ENCODE peak calls at places on chromosomes 1 and 21, in four cellular contexts. One of them, this sample, is unnamed.

GRCh38 chr21:38351961-38352521 is 95.2 kb downstream of the KCNJ15 start:
- DNase-seq in thoracic aorta: no peak
- DNase-seq in prostate gland: no peak
- DNase-seq in SK-N-SH: no peak
- DNase-seq in this sample: peak; percentile 61

GRCh38 chr21:35599164-35599563 is 461.2 kb downstream of the SETD4 start:
- DNase-seq in thoracic aorta: no peak
- DNase-seq in prostate gland: no peak
- DNase-seq in SK-N-SH: no peak
- DNase-seq in this sample: no peak

GRCh38 chr1:15571266-15571665 is 13.6 kb downstream of the AGMAT start:
- DNase-seq in thoracic aorta: no peak
- DNase-seq in prostate gland: no peak
- DNase-seq in SK-N-SH: no peak
- DNase-seq in this sample: no peak

GRCh38 chr1:87826639-87827345 is 498.1 kb downstream of the LMO4 start:
- DNase-seq in thoracic aorta: no peak
- DNase-seq in prostate gland: no peak
- DNase-seq in SK-N-SH: peak; percentile 7
- DNase-seq in this sample: peak; percentile 97

GRCh38 chr1:20494609-20495311 is 8.8 kb upstream of the CAMK2N1 start:
- DNase-seq in thoracic aorta: no peak
- DNase-seq in prostate gland: no peak
- DNase-seq in SK-N-SH: no peak
- DNase-seq in this sample: peak; percentile 73

GRCh38 chr1:110610741-110611286 is 4.7 kb upstream of the KCNA2 start:
- DNase-seq in thoracic aorta: no peak
- DNase-seq in prostate gland: no peak
- DNase-seq in SK-N-SH: no peak
- DNase-seq in this sample: no peak

GRCh38 chr1:149936076-149936991 is at the start of gene MTMR11:
- DNase-seq in thoracic aorta: no peak
- DNase-seq in prostate gland: peak; percentile 32
- DNase-seq in SK-N-SH: no peak
- DNase-seq in this sample: peak; percentile 50

GRCh38 chr1:30195424-30196134 is 527.8 kb downstream of the MATN1 start:
- DNase-seq in thoracic aorta: no peak
- DNase-seq in prostate gland: no peak
- DNase-seq in SK-N-SH: no peak
- DNase-seq in this sample: no peak

GRCh38 chr1:207892764-207893163 is 18.2 kb downstream of the CD34 start:
- DNase-seq in thoracic aorta: no peak
- DNase-seq in prostate gland: no peak
- DNase-seq in SK-N-SH: no peak
- DNase-seq in this sample: no peak

GRCh38 chr1:153774036-153774435 is 1.2 kb upstream of the SLC27A3 start:
- DNase-seq in thoracic aorta: no peak
- DNase-seq in prostate gland: no peak
- DNase-seq in SK-N-SH: no peak
- DNase-seq in this sample: no peak

GRCh38 chr1:220235462-220235861 is 36.8 kb downstream of the RAB3GAP2 start:
- DNase-seq in thoracic aorta: no peak
- DNase-seq in prostate gland: no peak
- DNase-seq in SK-N-SH: no peak
- DNase-seq in this sample: no peak

GRCh38 chr1:25487628-25488027 is 55.8 kb upstream of the LDLRAP1 start:
- DNase-seq in thoracic aorta: no peak
- DNase-seq in prostate gland: no peak
- DNase-seq in SK-N-SH: peak; percentile 37
- DNase-seq in this sample: no peak

GRCh38 chr1:78104322-78104721 is 58.6 kb downstream of the GIPC2 start:
- DNase-seq in thoracic aorta: no peak
- DNase-seq in prostate gland: no peak
- DNase-seq in SK-N-SH: no peak
- DNase-seq in this sample: no peak

GRCh38 chr1:238060046-238060445 is 169.3 kb upstream of the ZP4 start:
- DNase-seq in thoracic aorta: no peak
- DNase-seq in prostate gland: no peak
- DNase-seq in SK-N-SH: no peak
- DNase-seq in this sample: no peak

GRCh38 chr1:248886237-248886895 is 19.7 kb upstream of the PGBD2 start:
- DNase-seq in thoracic aorta: no peak
- DNase-seq in prostate gland: no peak
- DNase-seq in SK-N-SH: no peak
- DNase-seq in this sample: peak; percentile 32

GRCh38 chr1:6962956-6963915 is 178.0 kb downstream of the CAMTA1 start:
- DNase-seq in thoracic aorta: no peak
- DNase-seq in prostate gland: no peak
- DNase-seq in SK-N-SH: peak; percentile 69
- DNase-seq in this sample: peak; percentile 11

GRCh38 chr1:187001198-187001904 is 172.6 kb downstream of the PLA2G4A start:
- DNase-seq in thoracic aorta: no peak
- DNase-seq in prostate gland: no peak
- DNase-seq in SK-N-SH: no peak
- DNase-seq in this sample: peak; percentile 96

GRCh38 chr1:84174051-84174556 is 30.0 kb downstream of the PRKACB start:
- DNase-seq in thoracic aorta: no peak
- DNase-seq in prostate gland: no peak
- DNase-seq in SK-N-SH: no peak
- DNase-seq in this sample: peak; percentile 73

GRCh38 chr1:205481629-205482071 is 22.8 kb upstream of the CDK18 start:
- DNase-seq in thoracic aorta: no peak
- DNase-seq in prostate gland: no peak
- DNase-seq in SK-N-SH: no peak
- DNase-seq in this sample: no peak

GRCh38 chr1:61273861-61274260 is 191.5 kb downstream of the NFIA start:
- DNase-seq in thoracic aorta: no peak
- DNase-seq in prostate gland: no peak
- DNase-seq in SK-N-SH: no peak
- DNase-seq in this sample: no peak

DNA sequence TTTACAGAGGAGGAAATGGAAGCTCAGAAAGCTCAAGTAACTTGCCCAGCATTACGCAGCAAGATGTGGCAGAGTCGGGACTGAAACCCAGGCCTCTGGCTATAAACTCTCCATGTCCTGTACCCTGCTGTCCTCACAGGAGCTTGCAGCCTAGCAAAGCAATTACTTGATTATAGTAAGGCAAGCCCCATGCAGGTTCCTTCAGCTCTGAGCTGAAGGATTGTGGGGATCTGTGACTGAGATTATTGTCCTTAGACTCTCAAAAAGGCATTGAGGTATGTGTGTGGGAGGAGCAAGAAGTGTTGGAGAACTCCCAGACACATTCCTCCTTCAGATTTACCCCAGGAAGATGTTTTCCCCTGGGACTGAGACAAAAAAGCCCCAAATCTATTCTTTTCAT is 124.0 kb upstream of the SPATA6 start:
- DNase-seq in thoracic aorta: no peak
- DNase-seq in prostate gland: no peak
- DNase-seq in SK-N-SH: no peak
- DNase-seq in this sample: peak; percentile 23
- H3K4me3 ChIP-seq in thoracic aorta: no peak overlapping the region
- H3K4me3 ChIP-seq in prostate gland: no peak overlapping the region
- H3K4me3 ChIP-seq in SK-N-SH: no peak overlapping the region
- H3K4me3 ChIP-seq in this sample: no peak overlapping the region

GRCh38 chr1:218996362-218996761 is 177.3 kb upstream of the LYPLAL1 start:
- DNase-seq in thoracic aorta: no peak
- DNase-seq in prostate gland: no peak
- DNase-seq in SK-N-SH: no peak
- DNase-seq in this sample: peak; percentile 23
- TF ChIP-seq CTCF in thoracic aorta: no peak
- TF ChIP-seq CTCF in prostate gland: no peak
- TF ChIP-seq CTCF in SK-N-SH: peak; percentile 38
- TF ChIP-seq CTCF in this sample: peak; percentile 38

GRCh38 chr1:38817267-38817957 is 42.2 kb downstream of the RRAGC start:
- DNase-seq in thoracic aorta: no peak
- DNase-seq in prostate gland: no peak
- DNase-seq in SK-N-SH: no peak
- DNase-seq in this sample: no peak
- H3K4me3 ChIP-seq in thoracic aorta: no peak overlapping the region
- H3K4me3 ChIP-seq in prostate gland: no peak overlapping the region
- H3K4me3 ChIP-seq in SK-N-SH: no peak overlapping the region
- H3K4me3 ChIP-seq in this sample: no peak overlapping the region

GRCh38 chr21:27759091-27759659 is 792.3 kb upstream of the ADAMTS5 start:
- DNase-seq in thoracic aorta: no peak
- DNase-seq in prostate gland: no peak
- DNase-seq in SK-N-SH: no peak
- DNase-seq in this sample: no peak
- TF ChIP-seq CTCF in thoracic aorta: no peak
- TF ChIP-seq CTCF in prostate gland: peak; percentile 43
- TF ChIP-seq CTCF in SK-N-SH: peak; percentile 20
- TF ChIP-seq CTCF in this sample: peak; percentile 47

DNA sequence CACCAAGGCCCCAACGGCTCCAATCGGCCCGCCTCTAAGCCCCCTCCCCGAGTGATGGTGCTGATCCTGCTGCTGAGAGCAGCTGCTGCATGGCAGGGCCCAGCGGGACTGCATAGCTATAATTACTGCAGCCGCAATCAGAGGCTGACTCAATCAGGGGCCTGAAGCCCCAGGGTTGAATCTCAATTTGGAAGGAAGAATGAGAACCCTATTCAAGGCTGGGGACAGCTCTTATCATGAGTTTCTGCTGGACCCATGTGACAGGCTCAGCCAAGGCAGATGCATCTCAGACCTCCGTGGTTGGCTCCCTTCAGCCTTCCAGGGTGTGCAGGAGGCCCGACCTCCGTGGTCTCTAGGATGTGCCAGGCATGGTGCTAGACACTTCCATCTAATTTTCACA is 42.9 kb upstream of the MAGOH start:
- DNase-seq in thoracic aorta: no peak
- DNase-seq in prostate gland: no peak
- DNase-seq in SK-N-SH: no peak
- DNase-seq in this sample: no peak
- H3K4me3 ChIP-seq in thoracic aorta: no peak overlapping the region
- H3K4me3 ChIP-seq in prostate gland: no peak overlapping the region
- H3K4me3 ChIP-seq in SK-N-SH: no peak overlapping the region
- H3K4me3 ChIP-seq in this sample: no peak overlapping the region

GRCh38 chr1:66445492-66446181 is 88.3 kb upstream of the SGIP1 start:
- DNase-seq in thoracic aorta: no peak
- DNase-seq in prostate gland: no peak
- DNase-seq in SK-N-SH: no peak
- DNase-seq in this sample: peak; percentile 20
- TF ChIP-seq CTCF in thoracic aorta: no peak
- TF ChIP-seq CTCF in prostate gland: no peak
- TF ChIP-seq CTCF in SK-N-SH: no peak
- TF ChIP-seq CTCF in this sample: no peak

DNA sequence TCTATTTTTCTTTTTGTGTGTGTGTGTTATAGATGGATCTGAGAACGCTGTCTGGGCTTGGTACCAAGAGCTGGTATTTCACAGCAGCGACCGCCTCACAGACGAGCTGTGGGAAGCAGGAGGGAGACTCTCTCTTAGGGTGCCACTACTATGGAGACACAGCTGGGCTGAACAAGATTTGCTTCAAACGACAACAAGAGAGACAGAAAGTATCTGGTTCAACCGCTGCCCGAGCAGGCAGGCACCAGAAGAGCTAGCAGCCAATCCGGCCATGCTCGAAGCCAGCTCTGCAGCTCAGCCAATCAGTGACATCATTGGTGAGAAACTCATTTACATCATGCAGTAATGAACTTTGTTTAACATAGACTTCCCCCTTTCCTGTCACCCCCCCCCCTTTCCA is 341.3 kb downstream of the USP25 start:
- DNase-seq in thoracic aorta: no peak
- DNase-seq in prostate gland: peak; percentile 32
- DNase-seq in SK-N-SH: peak; percentile 36
- DNase-seq in this sample: peak; percentile 46
- H3K4me3 ChIP-seq in thoracic aorta: peak overlapping the region; percentile 66
- H3K4me3 ChIP-seq in prostate gland: peak overlapping the region; percentile 29
- H3K4me3 ChIP-seq in SK-N-SH: peak overlapping the region; percentile 51
- H3K4me3 ChIP-seq in this sample: peak overlapping the region; percentile 54

GRCh38 chr1:233819042-233819441 is 85.4 kb upstream of the SLC35F3 start:
- DNase-seq in thoracic aorta: no peak
- DNase-seq in prostate gland: no peak
- DNase-seq in SK-N-SH: no peak
- DNase-seq in this sample: no peak

GRCh38 chr1:233815357-233815756 is 89.1 kb upstream of the SLC35F3 start:
- DNase-seq in thoracic aorta: no peak
- DNase-seq in prostate gland: no peak
- DNase-seq in SK-N-SH: no peak
- DNase-seq in this sample: no peak

GRCh38 chr1:233816348-233816747 is 88.1 kb upstream of the SLC35F3 start:
- DNase-seq in thoracic aorta: no peak
- DNase-seq in prostate gland: no peak
- DNase-seq in SK-N-SH: peak; percentile 13
- DNase-seq in this sample: no peak

GRCh38 chr1:233815865-233816264 is 88.6 kb upstream of the SLC35F3 start:
- DNase-seq in thoracic aorta: no peak
- DNase-seq in prostate gland: no peak
- DNase-seq in SK-N-SH: peak; percentile 15
- DNase-seq in this sample: no peak
- TF ChIP-seq CTCF in thoracic aorta: no peak
- TF ChIP-seq CTCF in prostate gland: no peak
- TF ChIP-seq CTCF in SK-N-SH: no peak
- TF ChIP-seq CTCF in this sample: no peak

GRCh38 chr21:44749116-44749758 is 37.9 kb upstream of the TSPEAR start:
- DNase-seq in thoracic aorta: no peak
- DNase-seq in prostate gland: no peak
- DNase-seq in SK-N-SH: no peak
- DNase-seq in this sample: no peak
- H3K4me3 ChIP-seq in thoracic aorta: no peak overlapping the region
- H3K4me3 ChIP-seq in prostate gland: no peak overlapping the region
- H3K4me3 ChIP-seq in SK-N-SH: no peak overlapping the region
- H3K4me3 ChIP-seq in this sample: no peak overlapping the region

This sample was measured in choroid plexus epithelial cell.